ENCODE peak calls at places on chromosomes 6 and 20, in four cellular contexts. One of them, this sample, is unnamed.

GRCh38 chr20:37745553-37745952 is 51.7 kb downstream of the CTNNBL1 start:
- DNase-seq in lung microvascular endothelial cell: no peak
- DNase-seq in NCI-H1436: no peak
- DNase-seq in cardiac fibroblast: no peak
- DNase-seq in this sample: no peak

GRCh38 chr6:111837007-111837406 is 36.2 kb downstream of the FYN start:
- DNase-seq in lung microvascular endothelial cell: no peak
- DNase-seq in NCI-H1436: no peak
- DNase-seq in cardiac fibroblast: no peak
- DNase-seq in this sample: no peak

GRCh38 chr20:34876161-34877001 is at the start of gene ACSS2:
- DNase-seq in lung microvascular endothelial cell: peak; percentile 99
- DNase-seq in NCI-H1436: peak; percentile 98
- DNase-seq in cardiac fibroblast: peak; percentile 99
- DNase-seq in this sample: peak; percentile 100

GRCh38 chr6:97292671-97293070 is 9.7 kb upstream of the MMS22L start:
- DNase-seq in lung microvascular endothelial cell: no peak
- DNase-seq in NCI-H1436: no peak
- DNase-seq in cardiac fibroblast: no peak
- DNase-seq in this sample: no peak

GRCh38 chr6:144305985-144306384 is 20.9 kb downstream of the UTRN start:
- DNase-seq in lung microvascular endothelial cell: no peak
- DNase-seq in NCI-H1436: no peak
- DNase-seq in cardiac fibroblast: peak; percentile 37
- DNase-seq in this sample: no peak

GRCh38 chr20:4573564-4574355 is 147.9 kb upstream of the PRND start:
- DNase-seq in lung microvascular endothelial cell: no peak
- DNase-seq in NCI-H1436: no peak
- DNase-seq in cardiac fibroblast: peak; percentile 93
- DNase-seq in this sample: no peak

GRCh38 chr6:159608961-159609673 is 83.9 kb downstream of the SOD2 start:
- DNase-seq in lung microvascular endothelial cell: peak; percentile 31
- DNase-seq in NCI-H1436: no peak
- DNase-seq in cardiac fibroblast: peak; percentile 48
- DNase-seq in this sample: peak; percentile 43

GRCh38 chr6:81962198-81962597 is 209.7 kb upstream of the TENT5A start:
- DNase-seq in lung microvascular endothelial cell: no peak
- DNase-seq in NCI-H1436: no peak
- DNase-seq in cardiac fibroblast: peak; percentile 34
- DNase-seq in this sample: no peak

GRCh38 chr6:30743099-30744053 is 889 bp upstream of the FLOT1 start:
- DNase-seq in lung microvascular endothelial cell: peak; percentile 49
- DNase-seq in NCI-H1436: no peak
- DNase-seq in cardiac fibroblast: peak; percentile 55
- DNase-seq in this sample: no peak

GRCh38 chr6:134826889-134827737 is 122.8 kb downstream of the ALDH8A1 start:
- DNase-seq in lung microvascular endothelial cell: no peak
- DNase-seq in NCI-H1436: no peak
- DNase-seq in cardiac fibroblast: peak; percentile 89
- DNase-seq in this sample: no peak

This sample was measured in Caco-2.